ENCODE peak calls at places on chromosomes 12 and 14, in seven cellular contexts. L is NCI-H345; O is Daoy; E is hippocampal formation; F is memory B cell; A is HFFc6; B is stimulated activated CD4-positive, alpha-beta T cell treated with anti-CD3 and anti-CD28 coated beads, TNF-alpha, amount 100 ng/mL, for 1 hour. J is an unnamed sample.

GRCh38 chr12:650983-651382 is 12.3 kb downstream of the NINJ2 start:
- DNase-seq in L (no peak), O (no peak), E (no peak), F (no peak), A (no peak), B (no peak), J (no peak)

GRCh38 chr14:77612011-77612620 is 4.3 kb downstream of the SPTLC2 start:
- DNase-seq in L (no peak), O (no peak), E (peak; percentile 65), F (no peak), A (peak; percentile 52), B (no peak), J (no peak)

GRCh38 chr14:55705651-55706340 is 125.8 kb downstream of the KTN1 start:
- DNase-seq in L (peak; percentile 91), O (no peak), E (no peak), F (no peak), A (no peak), B (no peak), J (peak; percentile 38)

GRCh38 chr12:25977047-25977446 is 18.6 kb downstream of the RASSF8 start:
- DNase-seq in L (no peak), O (peak; percentile 83), E (no peak), F (no peak), A (peak; percentile 63), B (no peak), J (no peak)

GRCh38 chr12:124461241-124461673 is 106.2 kb downstream of the NCOR2 start:
- DNase-seq in L (no peak), O (no peak), E (no peak), F (no peak), A (no peak), B (no peak), J (no peak)

GRCh38 chr14:30240685-30241084 is 313.0 kb upstream of the PRKD1 start:
- DNase-seq in L (no peak), O (no peak), E (no peak), F (no peak), A (no peak), B (no peak), J (no peak)

GRCh38 chr12:575948-576612 is 87.2 kb downstream of the NINJ2 start:
- DNase-seq in L (peak; percentile 65), O (peak; percentile 79), E (peak; percentile 64), F (peak; percentile 89), A (peak; percentile 26), B (peak; percentile 86), J (no peak)

GRCh38 chr12:132606466-132606865 is 3.9 kb downstream of the LRCOL1 start:
- DNase-seq in L (no peak), O (no peak), E (no peak), F (no peak), A (no peak), B (no peak), J (no peak)

GRCh38 chr12:48934312-48934706 is 9.0 kb upstream of the FKBP11 start:
- DNase-seq in L (no peak), O (no peak), E (no peak), F (no peak), A (no peak), B (no peak), J (no peak)

GRCh38 chr12:132686831-132687210 is 321 bp downstream of the POLE start:
- DNase-seq in L (peak; percentile 10), O (peak; percentile 34), E (no peak), F (no peak), A (no peak), B (no peak), J (no peak)

GRCh38 chr14:101504096-101504948 is 57.0 kb upstream of the DIO3 start:
- DNase-seq in L (no peak), O (no peak), E (no peak), F (no peak), A (no peak), B (no peak), J (no peak)

GRCh38 chr14:95896628-95897027 is 20.0 kb downstream of the TUNAR start:
- DNase-seq in L (no peak), O (no peak), E (no peak), F (no peak), A (no peak), B (no peak), J (no peak)

GRCh38 chr14:50750323-50750722 is 80.6 kb downstream of the NIN start:
- DNase-seq in L (no peak), O (no peak), E (no peak), F (no peak), A (no peak), B (no peak), J (no peak)

GRCh38 chr14:72723741-72724530 is 170.0 kb downstream of the DPF3 start:
- DNase-seq in L (no peak), O (no peak), E (no peak), F (no peak), A (no peak), B (no peak), J (no peak)

GRCh38 chr14:50676814-50677516 is 8.9 kb upstream of the SAV1 start:
- DNase-seq in L (no peak), O (no peak), E (no peak), F (no peak), A (no peak), B (no peak), J (no peak)

GRCh38 chr12:120835657-120836056 is 68.5 kb downstream of the SPPL3 start:
- DNase-seq in L (no peak), O (no peak), E (no peak), F (no peak), A (no peak), B (no peak), J (no peak)

GRCh38 chr12:116266220-116266619 is 11.3 kb downstream of the MED13L start:
- DNase-seq in L (no peak), O (peak; percentile 21), E (no peak), F (no peak), A (peak; percentile 38), B (no peak), J (no peak)

GRCh38 chr14:102579696-102580551 is 12.5 kb upstream of the RCOR1 start:
- DNase-seq in L (no peak), O (peak; percentile 81), E (no peak), F (no peak), A (peak; percentile 86), B (no peak), J (no peak)

GRCh38 chr14:79896009-79896408 is 315.3 kb downstream of the DIO2 start:
- DNase-seq in L (no peak), O (no peak), E (no peak), F (no peak), A (no peak), B (no peak), J (no peak)

GRCh38 chr12:118103601-118104382 is at the start of gene VSIG10:
- DNase-seq in L (peak; percentile 84), O (peak; percentile 80), E (peak; percentile 20), F (peak; percentile 0), A (peak; percentile 50), B (no peak), J (peak; percentile 41)

GRCh38 chr14:67815573-67816235 is 686 bp downstream of the ZFYVE26 start:
- DNase-seq in L (no peak), O (peak; percentile 26), E (no peak), F (no peak), A (peak; percentile 69), B (no peak), J (no peak)

GRCh38 chr12:90836689-90837088 is 118.3 kb downstream of the CCER1 start:
- DNase-seq in L (no peak), O (no peak), E (no peak), F (no peak), A (no peak), B (no peak), J (no peak)

GRCh38 chr12:6691473-6691872 is 2.3 kb upstream of the ZNF384 start:
- DNase-seq in L (no peak), O (peak; percentile 87), E (no peak), F (no peak), A (peak; percentile 69), B (no peak), J (no peak)

GRCh38 chr12:27957366-27957765 is 15.2 kb downstream of the PTHLH start:
- DNase-seq in L (no peak), O (no peak), E (no peak), F (no peak), A (no peak), B (no peak), J (no peak)

GRCh38 chr14:87966816-87967215 is 26.2 kb downstream of the GALC start:
- DNase-seq in L (no peak), O (no peak), E (no peak), F (no peak), A (no peak), B (no peak), J (no peak)

GRCh38 chr14:32366256-32366655 is 37.2 kb downstream of the AKAP6 start:
- DNase-seq in L (no peak), O (peak; percentile 49), E (peak; percentile 88), F (no peak), A (peak; percentile 52), B (no peak), J (no peak)

GRCh38 chr12:47717046-47717442 is 8.2 kb downstream of the ENDOU start:
- DNase-seq in L (no peak), O (no peak), E (no peak), F (no peak), A (no peak), B (no peak), J (no peak)